ENCODE peak calls at places on chromosomes 3 and 15, in four cellular contexts. One of them, this sample, is unnamed.
A peak's percentile ranks its signal among the peaks of the same experiment; 100 is the strongest.

GRCh38 chr3:125165189-125165947 is 47.2 kb downstream of the SLC12A8 start:
- DNase-seq in AG10803: peak; percentile 45
- DNase-seq in kidney: no peak
- DNase-seq in colonic mucosa: no peak
- DNase-seq in this sample: no peak

GRCh38 chr3:42526616-42527367 is 24.3 kb downstream of the VIPR1 start:
- DNase-seq in colonic mucosa: no peak
- DNase-seq in AG10803: no peak
- DNase-seq in kidney: no peak
- DNase-seq in this sample: no peak

GRCh38 chr15:58038426-58039106 is 26.9 kb downstream of the ALDH1A2 start:
- DNase-seq in AG10803: no peak
- DNase-seq in kidney: no peak
- DNase-seq in colonic mucosa: peak; percentile 58
- DNase-seq in this sample: no peak

GRCh38 chr3:169759256-169759655 is 5.6 kb downstream of the TERC start:
- DNase-seq in AG10803: peak; percentile 38
- DNase-seq in colonic mucosa: no peak
- DNase-seq in kidney: no peak
- DNase-seq in this sample: no peak

GRCh38 chr3:10927551-10927950 is 65.0 kb upstream of the SLC6A1 start:
- DNase-seq in kidney: no peak
- DNase-seq in AG10803: no peak
- DNase-seq in colonic mucosa: no peak
- DNase-seq in this sample: no peak

GRCh38 chr3:173993299-173993698 is 595.8 kb downstream of the NLGN1 start:
- DNase-seq in AG10803: peak; percentile 82
- DNase-seq in colonic mucosa: no peak
- DNase-seq in kidney: no peak
- DNase-seq in this sample: peak; percentile 3

GRCh38 chr3:149596136-149596770 is 61.6 kb downstream of the WWTR1 start:
- DNase-seq in colonic mucosa: no peak
- DNase-seq in AG10803: peak; percentile 62
- DNase-seq in kidney: no peak
- DNase-seq in this sample: no peak

GRCh38 chr3:139258276-139258675 is 85.5 kb upstream of the MRPS22 start:
- DNase-seq in colonic mucosa: no peak
- DNase-seq in AG10803: no peak
- DNase-seq in kidney: no peak
- DNase-seq in this sample: no peak

GRCh38 chr3:14472471-14473351 is 67.4 kb downstream of the GRIP2 start:
- DNase-seq in kidney: peak; percentile 86
- DNase-seq in AG10803: peak; percentile 85
- DNase-seq in colonic mucosa: peak; percentile 29
- DNase-seq in this sample: no peak

GRCh38 chr15:42084465-42085235 is 9.7 kb downstream of the PLA2G4D start:
- DNase-seq in kidney: peak; percentile 87
- DNase-seq in AG10803: peak; percentile 40
- DNase-seq in colonic mucosa: peak; percentile 82
- DNase-seq in this sample: peak; percentile 81

GRCh38 chr3:126130981-126131750 is 47.2 kb upstream of the SLC41A3 start:
- DNase-seq in colonic mucosa: peak; percentile 7
- DNase-seq in AG10803: no peak
- DNase-seq in kidney: peak; percentile 69
- DNase-seq in this sample: no peak

GRCh38 chr3:7607083-7607482 is 746.2 kb downstream of the GRM7 start:
- DNase-seq in AG10803: no peak
- DNase-seq in colonic mucosa: no peak
- DNase-seq in kidney: no peak
- DNase-seq in this sample: no peak

GRCh38 chr3:79517766-79518413 is 249.9 kb downstream of the ROBO1 start:
- DNase-seq in colonic mucosa: no peak
- DNase-seq in AG10803: peak; percentile 25
- DNase-seq in kidney: no peak
- DNase-seq in this sample: no peak

GRCh38 chr15:31214864-31215489 is 111.7 kb upstream of the KLF13 start:
- DNase-seq in AG10803: peak; percentile 63
- DNase-seq in kidney: peak; percentile 88
- DNase-seq in colonic mucosa: peak; percentile 50
- DNase-seq in this sample: no peak

GRCh38 chr15:31217067-31217466 is 109.6 kb upstream of the KLF13 start:
- DNase-seq in colonic mucosa: no peak
- DNase-seq in kidney: no peak
- DNase-seq in AG10803: no peak
- DNase-seq in this sample: no peak

GRCh38 chr15:31215490-31216209 is 111.0 kb upstream of the KLF13 start:
- DNase-seq in kidney: peak; percentile 97
- DNase-seq in AG10803: peak; percentile 52
- DNase-seq in colonic mucosa: peak; percentile 90
- DNase-seq in this sample: peak; percentile 89

GRCh38 chr15:31217566-31218270 is 108.9 kb upstream of the KLF13 start:
- DNase-seq in colonic mucosa: no peak
- DNase-seq in kidney: no peak
- DNase-seq in AG10803: no peak
- DNase-seq in this sample: no peak

GRCh38 chr15:31216210-31216911 is 110.3 kb upstream of the KLF13 start:
- DNase-seq in colonic mucosa: peak; percentile 96
- DNase-seq in kidney: peak; percentile 97
- DNase-seq in AG10803: peak; percentile 65
- DNase-seq in this sample: peak; percentile 80
- TF ChIP-seq CTCF in colonic mucosa: no peak
- TF ChIP-seq CTCF in kidney: no peak
- TF ChIP-seq CTCF in AG10803: no peak
- TF ChIP-seq CTCF in this sample: no peak

GRCh38 chr3:47884603-47885002 is 81.7 kb downstream of the DHX30 start:
- DNase-seq in colonic mucosa: no peak
- DNase-seq in kidney: no peak
- DNase-seq in AG10803: no peak
- DNase-seq in this sample: peak; percentile 40

GRCh38 chr3:47877288-47877687 is 74.3 kb downstream of the DHX30 start:
- DNase-seq in AG10803: no peak
- DNase-seq in kidney: no peak
- DNase-seq in colonic mucosa: no peak
- DNase-seq in this sample: no peak

GRCh38 chr3:47885168-47885567 is 82.2 kb downstream of the DHX30 start:
- DNase-seq in kidney: no peak
- DNase-seq in colonic mucosa: no peak
- DNase-seq in AG10803: no peak
- DNase-seq in this sample: no peak

GRCh38 chr3:47877719-47878118 is 74.8 kb downstream of the DHX30 start:
- DNase-seq in kidney: no peak
- DNase-seq in AG10803: no peak
- DNase-seq in colonic mucosa: no peak
- DNase-seq in this sample: no peak

GRCh38 chr3:47882338-47882737 is 79.4 kb downstream of the DHX30 start:
- DNase-seq in colonic mucosa: no peak
- DNase-seq in AG10803: no peak
- DNase-seq in kidney: no peak
- DNase-seq in this sample: no peak
- TF ChIP-seq CTCF in colonic mucosa: no peak
- TF ChIP-seq CTCF in AG10803: no peak
- TF ChIP-seq CTCF in kidney: no peak
- TF ChIP-seq CTCF in this sample: no peak

DNA sequence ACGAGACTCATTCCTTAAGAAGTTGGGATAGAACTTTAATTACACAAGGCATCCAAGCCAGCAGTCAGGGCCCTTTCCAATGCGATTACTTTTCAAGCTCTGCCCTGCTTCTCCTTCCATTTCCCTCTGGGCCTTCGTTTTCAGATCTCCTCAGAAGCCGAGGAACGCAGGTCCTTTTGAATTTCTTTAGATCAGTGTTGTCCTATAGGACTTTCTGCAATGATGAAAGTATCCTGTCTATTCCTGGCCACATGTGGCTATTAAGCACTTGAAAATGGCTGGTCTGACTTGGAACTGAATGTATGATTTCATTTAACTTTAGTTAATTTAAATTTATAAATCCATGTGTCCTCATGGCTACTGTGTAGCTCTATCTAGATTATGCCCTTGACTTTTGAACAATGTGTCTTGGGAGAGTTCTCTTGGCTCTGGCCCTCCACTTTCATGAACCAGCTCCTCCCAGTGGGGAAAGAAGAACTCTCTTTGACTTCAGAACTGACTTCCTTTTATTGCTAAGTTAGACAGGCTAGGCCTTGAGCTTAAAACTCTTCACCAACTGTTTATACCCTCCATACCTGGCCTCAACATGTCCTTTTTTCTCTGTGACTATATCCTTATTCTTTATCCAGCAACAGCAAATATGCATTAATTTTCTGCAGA is 22.7 kb downstream of the TGFBR2 start:
- DNase-seq in AG10803: no peak
- DNase-seq in colonic mucosa: no peak
- DNase-seq in kidney: no peak
- DNase-seq in this sample: no peak
- TF ChIP-seq CTCF in AG10803: no peak
- TF ChIP-seq CTCF in colonic mucosa: no peak
- TF ChIP-seq CTCF in kidney: peak; percentile 28
- TF ChIP-seq CTCF in this sample: peak; percentile 4

GRCh38 chr3:71872256-71872655 is 87.3 kb upstream of the PROK2 start:
- DNase-seq in AG10803: no peak
- DNase-seq in kidney: no peak
- DNase-seq in colonic mucosa: no peak
- DNase-seq in this sample: no peak
- TF ChIP-seq CTCF in AG10803: no peak
- TF ChIP-seq CTCF in kidney: no peak
- TF ChIP-seq CTCF in colonic mucosa: no peak
- TF ChIP-seq CTCF in this sample: no peak

GRCh38 chr3:55009372-55009771 is 81.5 kb upstream of the LRTM1 start:
- DNase-seq in colonic mucosa: no peak
- DNase-seq in kidney: no peak
- DNase-seq in AG10803: no peak
- DNase-seq in this sample: no peak

GRCh38 chr3:55014081-55014480 is 86.2 kb upstream of the LRTM1 start:
- DNase-seq in colonic mucosa: no peak
- DNase-seq in kidney: no peak
- DNase-seq in AG10803: no peak
- DNase-seq in this sample: no peak

GRCh38 chr3:55017876-55018275 is 90.0 kb upstream of the LRTM1 start:
- DNase-seq in kidney: no peak
- DNase-seq in colonic mucosa: no peak
- DNase-seq in AG10803: peak; percentile 22
- DNase-seq in this sample: no peak

GRCh38 chr3:55012091-55012490 is 84.2 kb upstream of the LRTM1 start:
- DNase-seq in AG10803: no peak
- DNase-seq in kidney: no peak
- DNase-seq in colonic mucosa: no peak
- DNase-seq in this sample: no peak

GRCh38 chr3:55013145-55013544 is 85.3 kb upstream of the LRTM1 start:
- DNase-seq in AG10803: peak; percentile 52
- DNase-seq in colonic mucosa: no peak
- DNase-seq in kidney: no peak
- DNase-seq in this sample: no peak
- TF ChIP-seq CTCF in AG10803: peak; percentile 54
- TF ChIP-seq CTCF in colonic mucosa: no peak
- TF ChIP-seq CTCF in kidney: no peak
- TF ChIP-seq CTCF in this sample: no peak

GRCh38 chr3:116059421-116060096 is 385.7 kb downstream of the LSAMP start:
- DNase-seq in colonic mucosa: no peak
- DNase-seq in AG10803: peak; percentile 75
- DNase-seq in kidney: peak; percentile 61
- DNase-seq in this sample: no peak
- TF ChIP-seq CTCF in colonic mucosa: no peak
- TF ChIP-seq CTCF in AG10803: no peak
- TF ChIP-seq CTCF in kidney: no peak
- TF ChIP-seq CTCF in this sample: no peak

GRCh38 chr15:80855206-80855605 is 76.0 kb downstream of the CEMIP start:
- DNase-seq in kidney: peak; percentile 12
- DNase-seq in AG10803: no peak
- DNase-seq in colonic mucosa: no peak
- DNase-seq in this sample: no peak

GRCh38 chr15:80854104-80854503 is 74.9 kb downstream of the CEMIP start:
- DNase-seq in kidney: peak; percentile 47
- DNase-seq in colonic mucosa: no peak
- DNase-seq in AG10803: no peak
- DNase-seq in this sample: no peak

GRCh38 chr15:80852676-80853075 is 73.5 kb downstream of the CEMIP start:
- DNase-seq in AG10803: no peak
- DNase-seq in kidney: peak; percentile 5
- DNase-seq in colonic mucosa: peak; percentile 53
- DNase-seq in this sample: no peak

GRCh38 chr15:80856809-80857377 is 77.7 kb downstream of the CEMIP start:
- DNase-seq in colonic mucosa: peak; percentile 85
- DNase-seq in kidney: peak; percentile 70
- DNase-seq in AG10803: peak; percentile 58
- DNase-seq in this sample: no peak

GRCh38 chr15:80856400-80856799 is 77.2 kb downstream of the CEMIP start:
- DNase-seq in colonic mucosa: no peak
- DNase-seq in kidney: no peak
- DNase-seq in AG10803: no peak
- DNase-seq in this sample: no peak
- TF ChIP-seq CTCF in colonic mucosa: no peak
- TF ChIP-seq CTCF in kidney: no peak
- TF ChIP-seq CTCF in AG10803: peak; percentile 19
- TF ChIP-seq CTCF in this sample: no peak

DNA sequence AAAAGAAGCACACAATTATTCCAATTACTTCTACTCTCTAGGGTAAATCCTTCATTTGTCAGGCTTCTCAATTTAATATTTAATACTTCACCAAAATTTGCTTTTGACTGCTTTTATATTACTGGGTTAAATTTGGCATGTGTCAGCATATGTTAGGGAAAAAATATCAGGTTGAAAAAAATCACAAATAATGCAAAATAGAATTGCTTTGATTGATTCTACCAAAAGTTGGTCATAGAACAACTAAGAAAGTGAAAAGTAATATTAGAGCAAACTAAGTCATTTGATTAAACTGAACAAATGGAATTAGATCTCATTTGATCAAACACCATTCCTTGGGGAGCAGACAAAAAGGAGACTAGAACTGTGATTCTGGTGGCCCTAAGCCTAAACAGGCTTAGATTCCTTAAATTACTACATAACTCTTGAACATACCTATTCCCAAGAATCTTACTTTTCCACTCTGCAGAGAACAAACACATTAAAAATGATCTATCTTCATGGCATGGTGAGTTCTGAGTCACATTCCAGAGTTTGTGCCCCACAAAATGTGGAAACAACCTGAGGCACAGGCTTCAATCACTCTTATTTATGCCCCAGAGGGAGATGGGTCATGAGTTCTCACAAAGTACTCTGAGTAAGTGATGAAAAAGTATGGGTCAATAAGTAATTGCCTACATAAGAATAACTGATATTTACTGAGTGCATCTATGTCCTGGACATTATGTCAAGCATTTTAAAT is 137.4 kb upstream of the SLC2A2 start:
- DNase-seq in colonic mucosa: no peak
- DNase-seq in kidney: no peak
- DNase-seq in AG10803: peak; percentile 25
- DNase-seq in this sample: no peak
- TF ChIP-seq CTCF in colonic mucosa: no peak
- TF ChIP-seq CTCF in kidney: no peak
- TF ChIP-seq CTCF in AG10803: no peak
- TF ChIP-seq CTCF in this sample: no peak

This sample was measured in GM13977.